ENCODE peak calls at places on chromosomes 11 and 22, in four cellular contexts. P is heart right ventricle, E is RKO, D is mesendoderm. F is an unnamed sample.

GRCh38 chr11:69670158-69670845 is 4.9 kb downstream of the LTO1 start:
- DNase-seq in P (peak; percentile 90), E (peak; percentile 81), D (peak; percentile 91), F (peak; percentile 96)

GRCh38 chr11:130705670-130706421 is 210.4 kb downstream of the SNX19 start:
- DNase-seq in P (no peak), E (no peak), D (no peak), F (peak; percentile 14)

GRCh38 chr22:49024775-49025440 is 802.8 kb downstream of the BRD1 start:
- DNase-seq in P (no peak), E (no peak), D (no peak), F (no peak)

GRCh38 chr11:45322891-45323597 is 36.9 kb upstream of the SYT13 start:
- DNase-seq in P (peak; percentile 22), E (no peak), D (no peak), F (no peak)

GRCh38 chr22:37623075-37624016 is 14.7 kb downstream of the GGA1 start:
- DNase-seq in P (peak; percentile 72), E (peak; percentile 46), D (peak; percentile 78), F (peak; percentile 94)

GRCh38 chr11:20493340-20493739 is 105.8 kb downstream of the PRMT3 start:
- DNase-seq in P (no peak), E (no peak), D (no peak), F (no peak)

GRCh38 chr11:32259641-32260081 is 168.8 kb downstream of the RCN1 start:
- DNase-seq in P (no peak), E (peak; percentile 4), D (no peak), F (no peak)

GRCh38 chr11:69915501-69916250 is 96.5 kb upstream of the FGF3 start:
- DNase-seq in P (peak; percentile 85), E (peak; percentile 71), D (peak; percentile 82), F (peak; percentile 97)

GRCh38 chr22:23219787-23220484 is 39.6 kb downstream of the BCR start:
- DNase-seq in P (no peak), E (peak; percentile 11), D (peak; percentile 79), F (peak; percentile 82)

GRCh38 chr22:32042924-32043323 is at the start of gene SLC5A1:
- DNase-seq in P (no peak), E (no peak), D (no peak), F (no peak)

GRCh38 chr11:63813035-63813562 is at the start of gene SPINDOC:
- DNase-seq in P (peak; percentile 83), E (peak; percentile 78), D (peak; percentile 73), F (peak; percentile 90)

GRCh38 chr11:18791175-18792065 is at the start of gene PTPN5:
- DNase-seq in P (no peak), E (no peak), D (peak; percentile 28), F (peak; percentile 83)

GRCh38 chr11:38448284-38448683 is 1850.2 kb upstream of the RAG2 start:
- DNase-seq in P (peak; percentile 37), E (no peak), D (no peak), F (no peak)

GRCh38 chr22:45112136-45112879 is 51.4 kb upstream of the NUP50 start:
- DNase-seq in P (no peak), E (peak; percentile 39), D (no peak), F (no peak)

GRCh38 chr11:94183886-94184264 is 55.2 kb downstream of the PANX1 start:
- DNase-seq in P (peak; percentile 66), E (peak; percentile 30), D (peak; percentile 86), F (peak; percentile 96)

GRCh38 chr11:74397531-74398243 is 546 bp downstream of the PGM2L1 start:
- DNase-seq in P (peak; percentile 42), E (peak; percentile 36), D (peak; percentile 91), F (peak; percentile 74)

F was measured in endodermal cell.